ENCODE peak calls at places on chromosomes 4 and X, in four cellular contexts. One of them, this sample, is unnamed.

GRCh38 chr4:156672924-156673323 is 298.7 kb downstream of the PDGFC start:
- DNase-seq in nucleus accumbens: no peak
- DNase-seq in GM23248: peak; percentile 74
- DNase-seq in fibroblast of pulmonary artery: no peak
- DNase-seq in this sample: no peak

GRCh38 chrX:38692961-38693360 is 108.3 kb upstream of the MID1IP1 start:
- DNase-seq in fibroblast of pulmonary artery: no peak
- DNase-seq in GM23248: no peak
- DNase-seq in nucleus accumbens: no peak
- DNase-seq in this sample: no peak

GRCh38 chrX:349196-349595 is 30.6 kb upstream of the GTPBP6 start:
- DNase-seq in fibroblast of pulmonary artery: peak; percentile 28
- DNase-seq in GM23248: no peak
- DNase-seq in nucleus accumbens: peak; percentile 37
- DNase-seq in this sample: peak; percentile 11

GRCh38 chrX:1444896-1445480 is 7.7 kb downstream of the ASMTL start:
- DNase-seq in fibroblast of pulmonary artery: no peak
- DNase-seq in nucleus accumbens: no peak
- DNase-seq in GM23248: no peak
- DNase-seq in this sample: no peak

GRCh38 chr4:105194328-105195231 is 47.9 kb downstream of the TET2 start:
- DNase-seq in nucleus accumbens: no peak
- DNase-seq in GM23248: peak; percentile 54
- DNase-seq in fibroblast of pulmonary artery: peak; percentile 29
- DNase-seq in this sample: no peak

GRCh38 chrX:154477891-154478477 is 1.1 kb downstream of the LAGE3 start:
- DNase-seq in GM23248: peak; percentile 21
- DNase-seq in nucleus accumbens: no peak
- DNase-seq in fibroblast of pulmonary artery: no peak
- DNase-seq in this sample: no peak

GRCh38 chr4:38605794-38606586 is 58.0 kb upstream of the KLF3 start:
- DNase-seq in nucleus accumbens: no peak
- DNase-seq in fibroblast of pulmonary artery: no peak
- DNase-seq in GM23248: no peak
- DNase-seq in this sample: no peak

GRCh38 chr4:88528861-88529260 is 5.3 kb upstream of the PYURF start:
- DNase-seq in GM23248: peak; percentile 38
- DNase-seq in fibroblast of pulmonary artery: peak; percentile 33
- DNase-seq in nucleus accumbens: no peak
- DNase-seq in this sample: no peak

GRCh38 chr4:182872886-182873285 is 44.3 kb downstream of the DCTD start:
- DNase-seq in GM23248: no peak
- DNase-seq in fibroblast of pulmonary artery: no peak
- DNase-seq in nucleus accumbens: no peak
- DNase-seq in this sample: no peak

GRCh38 chrX:47613082-47613481 is 6.6 kb downstream of the SYN1 start:
- DNase-seq in nucleus accumbens: peak; percentile 14
- DNase-seq in GM23248: no peak
- DNase-seq in fibroblast of pulmonary artery: no peak
- DNase-seq in this sample: no peak

GRCh38 chr4:177441061-177441802 is 1.0 kb downstream of the AGA start:
- DNase-seq in GM23248: peak; percentile 41
- DNase-seq in fibroblast of pulmonary artery: peak; percentile 10
- DNase-seq in nucleus accumbens: no peak
- DNase-seq in this sample: no peak

GRCh38 chr4:135072553-135072952 is 871.0 kb upstream of the PABPC4L start:
- DNase-seq in GM23248: no peak
- DNase-seq in fibroblast of pulmonary artery: no peak
- DNase-seq in nucleus accumbens: no peak
- DNase-seq in this sample: no peak

GRCh38 chrX:8139713-8140112 is 31.4 kb downstream of the VCX2 start:
- DNase-seq in nucleus accumbens: no peak
- DNase-seq in fibroblast of pulmonary artery: peak; percentile 31
- DNase-seq in GM23248: peak; percentile 0
- DNase-seq in this sample: no peak

GRCh38 chrX:150143721-150144440 is 205.6 kb upstream of the EOLA2 start:
- DNase-seq in nucleus accumbens: no peak
- DNase-seq in fibroblast of pulmonary artery: no peak
- DNase-seq in GM23248: no peak
- DNase-seq in this sample: no peak

GRCh38 chr4:7217453-7218310 is 25.3 kb downstream of the SORCS2 start:
- DNase-seq in GM23248: peak; percentile 25
- DNase-seq in nucleus accumbens: no peak
- DNase-seq in fibroblast of pulmonary artery: peak; percentile 40
- DNase-seq in this sample: no peak

GRCh38 chr4:110005461-110006056 is 92.9 kb downstream of the EGF start:
- DNase-seq in GM23248: peak; percentile 77
- DNase-seq in fibroblast of pulmonary artery: peak; percentile 87
- DNase-seq in nucleus accumbens: no peak
- DNase-seq in this sample: no peak

GRCh38 chrX:38987135-38987780 is 186.0 kb downstream of the MID1IP1 start:
- DNase-seq in GM23248: no peak
- DNase-seq in nucleus accumbens: no peak
- DNase-seq in fibroblast of pulmonary artery: no peak
- DNase-seq in this sample: no peak